ENCODE peak calls at places on chromosomes 13 and 19, in five cellular contexts. S, A, O, R and M are unnamed samples. For H3K27me3, the result is how much of the 10 kb centered on the place peaks cover.

GRCh38 chr19:35399948-35400772 is 29.3 kb downstream of the GPR42 start:
- DNase-seq in A (no peak), S (no peak), R (no peak), O (no peak), M (no peak)

GRCh38 chr13:46170687-46171086 is 11.3 kb downstream of the LCP1 start:
- DNase-seq in A (peak), O (no peak), R (no peak), S (no peak), M (no peak)

GRCh38 chr13:99316657-99317244 is 9.6 kb upstream of the GPR183 start:
- DNase-seq in O (no peak), A (no peak), R (no peak), S (no peak), M (no peak)

GRCh38 chr13:112346173-112346898 is 29.8 kb upstream of the SPACA7 start:
- DNase-seq in A (peak), O (no peak), R (no peak), S (no peak), M (no peak)

GRCh38 chr13:66036024-66036614 is 1194.0 kb downstream of the PCDH9 start:
- DNase-seq in O (no peak), A (peak), S (no peak), R (no peak), M (no peak)

GRCh38 chr13:101845501-101846012 is 393.1 kb downstream of the ITGBL1 start:
- DNase-seq in S (no peak), A (no peak), O (no peak), R (no peak), M (no peak)

GRCh38 chr13:21695536-21695935 is 24.7 kb downstream of the FGF9 start:
- DNase-seq in O (no peak), S (no peak), R (no peak), A (no peak), M (no peak)

GRCh38 chr13:91133941-91134772 is 213.3 kb upstream of the MIR17HG start:
- DNase-seq in R (peak), A (peak), O (peak), S (peak), M (peak)

GRCh38 chr19:52691737-52692136 is 43.1 kb downstream of the ZNF611 start:
- DNase-seq in R (no peak), A (no peak), S (no peak), O (no peak), M (no peak)

GRCh38 chr19:1747285-1748114 is 5.8 kb upstream of the ONECUT3 start:
- DNase-seq in O (no peak), R (no peak), S (peak), A (peak), M (no peak)

GRCh38 chr19:51743405-51743804 is 8.3 kb downstream of the FPR1 start:
- DNase-seq in R (no peak), A (no peak), O (no peak), S (no peak), M (no peak)

GRCh38 chr13:23735329-23735728 is 153.9 kb downstream of the MIPEP start:
- DNase-seq in R (no peak), A (no peak), O (no peak), S (no peak), M (no peak)

GRCh38 chr19:44869728-44870470 is 21.2 kb upstream of the TOMM40 start:
- DNase-seq in O (no peak), A (no peak), R (no peak), S (no peak), M (no peak)

GRCh38 chr13:35926859-35927530 is 204.2 kb downstream of the DCLK1 start:
- DNase-seq in A (no peak), R (no peak), O (no peak), S (no peak), M (no peak)

GRCh38 chr13:79988573-79988972 is 352.4 kb downstream of the SPRY2 start:
- DNase-seq in R (no peak), A (no peak), S (no peak), O (no peak), M (no peak)

GRCh38 chr13:49711218-49711863 is 20.1 kb upstream of the EBPL start:
- DNase-seq in O (no peak), R (no peak), A (no peak), S (no peak), M (no peak)

GRCh38 chr19:55340784-55341147 is 1.1 kb downstream of the KMT5C start:
- DNase-seq in R (peak), O (no peak), A (peak), S (no peak), M (no peak)

GRCh38 chr19:55341191-55342043 is 1.7 kb downstream of the KMT5C start:
- DNase-seq in R (peak), O (peak), S (no peak), A (peak), M (peak)

GRCh38 chr19:55342044-55342531 is 2.4 kb downstream of the KMT5C start:
- DNase-seq in O (no peak), R (no peak), A (peak), S (no peak), M (no peak)

GRCh38 chr19:55339225-55340143 is at the start of gene KMT5C:
- DNase-seq in R (peak), O (peak), S (peak), A (peak), M (peak)

DNA sequence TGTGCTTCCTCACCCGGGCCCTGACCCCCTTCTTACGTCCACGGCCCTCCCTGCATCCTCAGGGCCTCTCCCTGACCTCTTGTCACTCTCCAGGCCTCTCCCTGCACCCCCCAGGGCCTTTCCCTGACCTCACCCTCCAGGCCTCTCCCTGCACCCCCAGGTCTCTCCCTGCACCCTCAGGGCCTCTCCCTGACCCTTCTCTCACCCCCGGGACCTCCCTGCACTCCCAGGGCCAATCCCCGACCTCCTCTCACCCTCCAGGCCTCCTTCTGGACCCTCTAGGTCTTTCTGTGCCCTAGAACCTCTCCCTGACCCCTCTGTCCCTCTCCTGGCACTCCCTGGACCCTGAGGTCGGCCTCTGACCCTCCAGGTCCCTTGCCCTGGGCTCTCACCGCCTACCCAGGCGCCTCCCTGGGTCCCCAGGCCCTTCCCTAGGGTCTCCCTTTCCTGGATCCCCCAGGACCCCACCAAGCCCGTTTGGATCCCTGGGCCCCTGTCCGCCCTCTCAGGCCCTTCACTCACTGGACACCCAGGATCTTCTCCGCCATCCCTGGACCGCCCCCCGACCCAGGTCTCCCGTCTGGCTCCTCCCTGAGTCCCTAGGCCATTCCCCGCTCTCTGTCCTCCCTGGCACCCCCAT is 588 bp downstream of the KMT5C start:
- DNase-seq in O (no peak), A (no peak), S (no peak), R (peak), M (no peak)
- TF ChIP-seq POLR2AphosphoS5 in O (no peak), A (no peak), S (no peak), R (no peak), M (no peak)

GRCh38 chr13:114311908-114312307 is 2.4 kb upstream of the CHAMP1 start:
- DNase-seq in R (no peak), A (no peak), S (no peak), O (no peak), M (no peak)

GRCh38 chr13:114309806-114310410 is 4.4 kb upstream of the CHAMP1 start:
- DNase-seq in R (no peak), S (no peak), O (no peak), A (peak), M (no peak)

GRCh38 chr13:114311387-114311786 is 2.9 kb upstream of the CHAMP1 start:
- DNase-seq in R (no peak), O (no peak), A (no peak), S (no peak), M (no peak)

GRCh38 chr13:114310961-114311360 is 3.3 kb upstream of the CHAMP1 start:
- DNase-seq in A (no peak), O (no peak), R (no peak), S (no peak), M (no peak)

GRCh38 chr13:114309086-114309485 is 5.2 kb upstream of the CHAMP1 start:
- DNase-seq in R (no peak), A (no peak), O (no peak), S (no peak), M (no peak)
- H3K27me3 ChIP-seq in R (under half), A (under half), O (under half), S (under half), M (under half)

GRCh38 chr13:109784590-109785140 is 1.7 kb downstream of the IRS2 start:
- DNase-seq in O (peak), S (no peak), A (peak), R (peak), M (peak)
- TF ChIP-seq POLR2AphosphoS5 in O (no peak), S (no peak), A (no peak), R (no peak), M (no peak)

GRCh38 chr19:17659996-17660395 is 28.2 kb downstream of the UNC13A start:
- DNase-seq in A (no peak), R (no peak), S (no peak), O (no peak), M (no peak)
- H3K27me3 ChIP-seq in A (under half), R (under half), S (under half), O (under half), M (under half)